ENCODE peak calls at places on chromosomes 3 and 15, in five cellular contexts. One of them, this sample, is unnamed.

GRCh38 chr3:98612587-98612986 is 19.2 kb upstream of the CPOX start:
- DNase-seq in ovary: no peak
- DNase-seq in heart left ventricle: no peak
- DNase-seq in fibroblast of lung: no peak
- DNase-seq in heart right ventricle: peak
- DNase-seq in this sample: no peak

GRCh38 chr3:116005404-116005803 is 382.1 kb downstream of the GAP43 start:
- DNase-seq in ovary: peak
- DNase-seq in heart left ventricle: peak
- DNase-seq in fibroblast of lung: peak
- DNase-seq in heart right ventricle: peak
- DNase-seq in this sample: peak

GRCh38 chr3:53145109-53146077 is 15.2 kb upstream of the RFT1 start:
- DNase-seq in ovary: no peak
- DNase-seq in heart left ventricle: peak
- DNase-seq in fibroblast of lung: no peak
- DNase-seq in heart right ventricle: no peak
- DNase-seq in this sample: no peak

GRCh38 chr3:123634149-123635051 is 49.5 kb upstream of the HACD2 start:
- DNase-seq in ovary: no peak
- DNase-seq in heart left ventricle: no peak
- DNase-seq in fibroblast of lung: no peak
- DNase-seq in heart right ventricle: no peak
- DNase-seq in this sample: no peak

GRCh38 chr15:38877471-38877870 is 312.9 kb upstream of the RASGRP1 start:
- DNase-seq in ovary: no peak
- DNase-seq in heart left ventricle: no peak
- DNase-seq in fibroblast of lung: no peak
- DNase-seq in heart right ventricle: no peak
- DNase-seq in this sample: no peak

GRCh38 chr3:53089511-53089910 is 40.7 kb downstream of the RFT1 start:
- DNase-seq in ovary: peak
- DNase-seq in heart left ventricle: peak
- DNase-seq in fibroblast of lung: no peak
- DNase-seq in heart right ventricle: peak
- DNase-seq in this sample: no peak

GRCh38 chr3:55765398-55765797 is 278.3 kb upstream of the WNT5A start:
- DNase-seq in ovary: no peak
- DNase-seq in heart left ventricle: no peak
- DNase-seq in fibroblast of lung: no peak
- DNase-seq in heart right ventricle: no peak
- DNase-seq in this sample: no peak

GRCh38 chr3:188264231-188265213 is 110.6 kb downstream of the LPP start:
- DNase-seq in ovary: no peak
- DNase-seq in heart left ventricle: peak
- DNase-seq in fibroblast of lung: peak
- DNase-seq in heart right ventricle: no peak
- DNase-seq in this sample: peak

GRCh38 chr3:111045564-111045963 is 26.1 kb upstream of the NECTIN3 start:
- DNase-seq in ovary: no peak
- DNase-seq in heart left ventricle: no peak
- DNase-seq in fibroblast of lung: peak
- DNase-seq in heart right ventricle: no peak
- DNase-seq in this sample: no peak

GRCh38 chr3:102525624-102526023 is 90.8 kb downstream of the ZPLD1 start:
- DNase-seq in ovary: no peak
- DNase-seq in heart left ventricle: no peak
- DNase-seq in fibroblast of lung: no peak
- DNase-seq in heart right ventricle: no peak
- DNase-seq in this sample: no peak

GRCh38 chr3:72336821-72337479 is 511.3 kb downstream of the SHQ1 start:
- DNase-seq in ovary: peak
- DNase-seq in heart left ventricle: peak
- DNase-seq in fibroblast of lung: peak
- DNase-seq in heart right ventricle: peak
- DNase-seq in this sample: no peak

GRCh38 chr3:195445885-195446284 is 3.1 kb upstream of the ACAP2 start:
- DNase-seq in ovary: no peak
- DNase-seq in heart left ventricle: no peak
- DNase-seq in fibroblast of lung: no peak
- DNase-seq in heart right ventricle: no peak
- DNase-seq in this sample: no peak

GRCh38 chr3:195448205-195448875 is 5.5 kb upstream of the ACAP2 start:
- DNase-seq in ovary: no peak
- DNase-seq in heart left ventricle: no peak
- DNase-seq in fibroblast of lung: no peak
- DNase-seq in heart right ventricle: no peak
- DNase-seq in this sample: no peak

GRCh38 chr3:195447205-195447604 is 4.4 kb upstream of the ACAP2 start:
- DNase-seq in ovary: no peak
- DNase-seq in heart left ventricle: no peak
- DNase-seq in fibroblast of lung: no peak
- DNase-seq in heart right ventricle: no peak
- DNase-seq in this sample: no peak

GRCh38 chr3:195443391-195443989 is 670 bp upstream of the ACAP2 start:
- DNase-seq in ovary: no peak
- DNase-seq in heart left ventricle: no peak
- DNase-seq in fibroblast of lung: no peak
- DNase-seq in heart right ventricle: no peak
- DNase-seq in this sample: no peak

DNA sequence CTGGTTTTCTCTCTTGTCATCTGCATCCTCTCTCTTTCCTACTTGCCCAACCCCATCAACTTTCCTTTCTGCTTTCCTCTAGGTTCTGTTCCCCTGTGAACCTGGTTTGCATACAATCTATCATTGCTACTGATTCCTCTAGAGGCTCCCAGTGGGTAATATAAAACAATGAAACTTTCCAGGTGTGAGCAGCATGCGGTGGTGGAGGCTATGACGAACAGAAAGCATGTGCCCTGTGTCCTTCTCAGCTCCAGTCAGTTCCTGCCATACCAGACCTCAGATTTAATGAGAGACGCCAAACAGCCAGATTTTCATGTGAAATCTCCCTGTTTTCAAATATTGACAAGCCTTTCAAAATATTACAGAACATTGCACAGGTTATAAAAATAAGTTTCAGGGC is 3.5 kb upstream of the ACAP2 start:
- DNase-seq in ovary: no peak
- DNase-seq in heart left ventricle: no peak
- DNase-seq in fibroblast of lung: no peak
- DNase-seq in heart right ventricle: no peak
- DNase-seq in this sample: no peak
- TF ChIP-seq CTCF in ovary: no peak
- TF ChIP-seq CTCF in heart left ventricle: no peak
- TF ChIP-seq CTCF in fibroblast of lung: no peak
- TF ChIP-seq CTCF in heart right ventricle: no peak
- TF ChIP-seq CTCF in this sample: no peak

DNA sequence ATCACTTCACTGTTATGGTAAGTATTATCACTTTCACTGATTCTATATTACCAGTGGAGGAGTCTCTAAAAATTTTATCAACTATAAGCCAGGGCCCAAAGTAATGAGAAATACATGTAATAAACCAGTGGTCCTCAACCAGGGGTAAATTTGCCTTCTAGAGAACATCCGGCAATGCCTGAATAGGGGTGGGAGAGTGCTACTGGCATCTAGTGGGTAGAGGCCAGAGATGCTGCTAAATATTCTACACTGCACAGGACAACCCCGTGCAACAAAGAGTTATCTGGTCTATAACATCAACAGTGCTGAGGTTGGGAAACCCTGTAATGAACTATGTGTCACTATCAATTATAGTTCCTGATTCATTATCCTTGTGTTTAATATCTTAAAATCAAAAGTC is 2.2 kb downstream of the LYSMD2 start:
- DNase-seq in ovary: no peak
- DNase-seq in heart left ventricle: no peak
- DNase-seq in fibroblast of lung: no peak
- DNase-seq in heart right ventricle: no peak
- DNase-seq in this sample: no peak
- TF ChIP-seq CTCF in ovary: no peak
- TF ChIP-seq CTCF in heart left ventricle: no peak
- TF ChIP-seq CTCF in fibroblast of lung: no peak
- TF ChIP-seq CTCF in heart right ventricle: no peak
- TF ChIP-seq CTCF in this sample: no peak

GRCh38 chr3:170553788-170554620 is 31.9 kb downstream of the SLC7A14 start:
- DNase-seq in ovary: no peak
- DNase-seq in heart left ventricle: no peak
- DNase-seq in fibroblast of lung: peak
- DNase-seq in heart right ventricle: no peak
- DNase-seq in this sample: no peak
- TF ChIP-seq CTCF in ovary: no peak
- TF ChIP-seq CTCF in heart left ventricle: no peak
- TF ChIP-seq CTCF in fibroblast of lung: no peak
- TF ChIP-seq CTCF in heart right ventricle: no peak
- TF ChIP-seq CTCF in this sample: no peak

GRCh38 chr3:38528457-38528856 is 32.3 kb downstream of the EXOG start:
- DNase-seq in ovary: no peak
- DNase-seq in heart left ventricle: peak
- DNase-seq in fibroblast of lung: no peak
- DNase-seq in heart right ventricle: no peak
- DNase-seq in this sample: no peak
- TF ChIP-seq CTCF in ovary: no peak
- TF ChIP-seq CTCF in heart left ventricle: peak
- TF ChIP-seq CTCF in fibroblast of lung: peak
- TF ChIP-seq CTCF in heart right ventricle: no peak
- TF ChIP-seq CTCF in this sample: no peak

GRCh38 chr3:151067158-151067557 is 18.3 kb upstream of the MED12L start:
- DNase-seq in ovary: no peak
- DNase-seq in heart left ventricle: no peak
- DNase-seq in fibroblast of lung: peak
- DNase-seq in heart right ventricle: no peak
- DNase-seq in this sample: no peak
- TF ChIP-seq CTCF in ovary: no peak
- TF ChIP-seq CTCF in heart left ventricle: no peak
- TF ChIP-seq CTCF in fibroblast of lung: no peak
- TF ChIP-seq CTCF in heart right ventricle: no peak
- TF ChIP-seq CTCF in this sample: no peak

GRCh38 chr15:91887921-91888373 is 34.4 kb downstream of the SLCO3A1 start:
- DNase-seq in ovary: no peak
- DNase-seq in heart left ventricle: no peak
- DNase-seq in fibroblast of lung: peak
- DNase-seq in heart right ventricle: no peak
- DNase-seq in this sample: no peak
- TF ChIP-seq CTCF in ovary: no peak
- TF ChIP-seq CTCF in heart left ventricle: no peak
- TF ChIP-seq CTCF in fibroblast of lung: no peak
- TF ChIP-seq CTCF in heart right ventricle: no peak
- TF ChIP-seq CTCF in this sample: no peak

GRCh38 chr15:78004919-78005634 is 72.4 kb downstream of the TBC1D2B start:
- DNase-seq in ovary: peak
- DNase-seq in heart left ventricle: peak
- DNase-seq in fibroblast of lung: peak
- DNase-seq in heart right ventricle: peak
- DNase-seq in this sample: peak
- TF ChIP-seq CTCF in ovary: no peak
- TF ChIP-seq CTCF in heart left ventricle: peak
- TF ChIP-seq CTCF in fibroblast of lung: peak
- TF ChIP-seq CTCF in heart right ventricle: no peak
- TF ChIP-seq CTCF in this sample: peak

DNA sequence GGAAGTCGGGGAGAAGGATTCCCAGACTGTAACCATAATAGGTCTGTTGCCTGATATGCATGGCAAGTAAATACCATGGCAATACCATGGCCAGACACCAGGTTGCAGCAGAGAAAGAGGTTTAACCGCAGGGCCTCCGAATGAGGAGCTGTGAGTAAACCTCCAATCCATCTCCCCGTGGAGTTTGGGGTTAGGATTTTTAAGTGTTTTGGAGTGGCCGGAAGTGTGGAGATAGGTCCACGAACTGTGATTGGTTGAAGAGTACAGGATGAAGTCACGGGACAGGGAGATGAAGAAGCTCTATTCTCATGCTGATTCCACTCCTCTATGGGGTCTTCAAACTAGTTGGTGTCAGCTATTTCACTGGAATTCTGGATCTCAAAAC is 127.9 kb downstream of the ST8SIA2 start:
- DNase-seq in ovary: peak
- DNase-seq in heart left ventricle: peak
- DNase-seq in fibroblast of lung: peak
- DNase-seq in heart right ventricle: peak
- DNase-seq in this sample: peak
- TF ChIP-seq CTCF in ovary: peak
- TF ChIP-seq CTCF in heart left ventricle: peak
- TF ChIP-seq CTCF in fibroblast of lung: peak
- TF ChIP-seq CTCF in heart right ventricle: peak
- TF ChIP-seq CTCF in this sample: peak

This sample was measured in BJ.